ENCODE peak calls at places on chromosomes 13 and 19, in four cellular contexts. W, S, M and X are unnamed samples.

GRCh38 chr13:46403851-46404731 is 17.0 kb upstream of the RUBCNL start:
- DNase-seq in W (no peak), S (no peak), M (no peak), X (no peak)

GRCh38 chr19:32691952-32692726 is 518 bp downstream of the NUDT19 start:
- DNase-seq in M (peak), W (no peak), S (peak), X (peak)

GRCh38 chr19:49645592-49645991 is 3.6 kb downstream of the SCAF1 start:
- DNase-seq in S (no peak), W (no peak), M (no peak), X (no peak)

GRCh38 chr13:109172099-109172498 is 542.7 kb downstream of the MYO16 start:
- DNase-seq in M (no peak), W (no peak), S (no peak), X (no peak)

GRCh38 chr13:107964356-107964755 is 251.0 kb downstream of the LIG4 start:
- DNase-seq in W (no peak), S (no peak), M (no peak), X (no peak)

GRCh38 chr13:31725841-31726240 is 13.5 kb upstream of the RXFP2 start:
- DNase-seq in S (no peak), M (no peak), W (no peak), X (no peak)

GRCh38 chr13:75621147-75621546 is 15.0 kb upstream of the LMO7 start:
- DNase-seq in W (no peak), S (no peak), M (no peak), X (no peak)

GRCh38 chr19:1307320-1307719 is 21.6 kb downstream of the EFNA2 start:
- DNase-seq in M (no peak), S (peak), W (no peak), X (no peak)

GRCh38 chr13:43329702-43330101 is 306.3 kb downstream of the DNAJC15 start:
- DNase-seq in W (no peak), M (no peak), S (no peak), X (no peak)

GRCh38 chr13:77143325-77143907 is 116.5 kb upstream of the FBXL3 start:
- DNase-seq in W (no peak), M (no peak), S (no peak), X (no peak)

GRCh38 chr19:11722414-11722813 is 16.3 kb downstream of the ZNF823 start:
- DNase-seq in M (no peak), S (no peak), W (no peak), X (peak)

GRCh38 chr13:30017880-30018279 is 167.5 kb upstream of the UBL3 start:
- DNase-seq in M (no peak), W (no peak), S (no peak), X (no peak)

GRCh38 chr13:50914301-50914700 is 4.7 kb downstream of the RNASEH2B start:
- DNase-seq in M (no peak), S (no peak), W (no peak), X (peak)

GRCh38 chr13:99083976-99084375 is 106.1 kb upstream of the DOCK9 start:
- DNase-seq in W (no peak), S (no peak), M (no peak), X (no peak)

GRCh38 chr13:76300688-76301087 is 585.5 kb downstream of the KCTD12 start:
- DNase-seq in M (no peak), S (no peak), W (no peak), X (no peak)

GRCh38 chr13:42028113-42028799 is 20.2 kb upstream of the DGKH start:
- DNase-seq in M (no peak), S (no peak), W (no peak), X (no peak)

GRCh38 chr13:111598751-111599150 is 278.3 kb downstream of the TEX29 start:
- DNase-seq in M (no peak), W (no peak), S (no peak), X (no peak)

GRCh38 chr13:99894835-99895427 is 76.6 kb downstream of the ZIC5 start:
- DNase-seq in W (no peak), M (no peak), S (no peak), X (no peak)

GRCh38 chr13:44840131-44840530 is 149.1 kb downstream of the NUFIP1 start:
- DNase-seq in W (no peak), S (no peak), M (no peak), X (no peak)

GRCh38 chr13:113616281-113616906 is 31.8 kb downstream of the TFDP1 start:
- DNase-seq in W (no peak), M (no peak), S (no peak), X (no peak)

GRCh38 chr13:89694471-89694870 is 1653.0 kb upstream of the MIR17HG start:
- DNase-seq in M (no peak), W (no peak), S (no peak), X (no peak)

GRCh38 chr19:55075366-55075998 is at the start of gene EPS8L1:
- DNase-seq in S (no peak), M (no peak), W (no peak), X (no peak)

GRCh38 chr13:21137696-21138095 is 38.7 kb downstream of the SKA3 start:
- DNase-seq in W (no peak), M (no peak), S (no peak), X (no peak)

GRCh38 chr13:106114981-106115554 is 420.4 kb downstream of the EFNB2 start:
- DNase-seq in M (no peak), S (no peak), W (no peak), X (no peak)

GRCh38 chr19:1253514-1254080 is 5.2 kb downstream of the MIDN start:
- DNase-seq in M (no peak), S (peak), W (no peak), X (peak)

GRCh38 chr19:35756373-35757230 is at the start of gene HSPB6:
- DNase-seq in M (peak), S (peak), W (peak), X (peak)
- TF ChIP-seq POLR2A in M (peak), S (peak), W (peak), X (no peak)

GRCh38 chr19:8310342-8311055 is 2.3 kb upstream of the CD320 start:
- DNase-seq in M (no peak), W (peak), S (peak), X (no peak)

GRCh38 chr19:8307400-8307964 is 676 bp downstream of the CD320 start:
- DNase-seq in M (peak), S (no peak), W (no peak), X (no peak)

GRCh38 chr19:8306235-8307054 is 1.7 kb downstream of the CD320 start:
- DNase-seq in M (peak), W (peak), S (peak), X (no peak)

GRCh38 chr19:8308891-8309291 is 733 bp upstream of the CD320 start:
- DNase-seq in S (peak), W (peak), M (peak), X (no peak)

DNA sequence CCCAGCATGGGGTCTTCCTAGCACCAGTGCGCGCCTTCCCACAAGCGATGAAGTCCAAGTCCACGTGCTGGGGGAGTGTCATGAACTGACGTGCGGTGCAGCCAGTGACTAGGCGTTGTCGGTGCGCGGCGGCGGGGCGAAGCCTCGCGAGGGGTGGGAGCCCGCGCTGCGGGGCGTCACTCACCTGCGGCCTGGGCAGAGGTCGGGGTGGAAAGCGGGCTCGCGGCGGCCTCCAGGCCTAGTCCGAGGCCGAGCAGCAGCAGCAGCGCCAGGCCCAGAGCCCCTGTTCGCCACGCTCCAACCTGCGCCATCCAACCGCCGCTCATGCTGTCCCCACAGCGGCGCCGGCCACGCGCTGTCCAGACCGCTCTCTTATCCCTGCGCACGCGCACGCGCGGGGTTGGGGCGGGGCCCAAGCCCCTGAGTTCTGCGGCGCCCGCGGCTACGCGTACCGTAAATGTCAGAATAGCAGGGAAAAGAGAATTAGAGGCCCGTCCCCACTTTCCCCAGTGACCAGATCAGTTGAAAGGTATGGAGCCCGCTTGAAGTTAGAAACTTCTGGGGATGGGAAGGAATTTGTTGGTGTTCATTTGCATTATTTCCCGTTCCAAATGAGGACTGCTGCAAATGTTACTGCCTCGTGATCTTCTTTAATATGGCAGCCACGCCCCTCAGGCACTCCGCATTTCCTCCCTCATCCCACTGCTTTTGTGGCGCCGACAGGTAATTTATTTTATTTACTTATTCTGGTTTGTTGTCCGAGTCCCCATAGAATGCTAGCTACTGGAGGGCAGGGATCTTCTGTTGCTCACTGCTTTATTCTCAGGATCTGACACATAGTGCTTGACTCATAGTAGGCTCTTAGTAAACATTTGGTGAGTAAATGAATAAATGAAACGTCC is at the start of gene CD320:
- DNase-seq in S (peak), M (peak), W (peak), X (peak)
- TF ChIP-seq POLR2A in S (no peak), M (peak), W (peak), X (peak)

GRCh38 chr19:28486934-28487333 is 726.0 kb downstream of the UQCRFS1 start:
- DNase-seq in W (no peak), S (no peak), M (no peak), X (no peak)

GRCh38 chr19:28482221-28482620 is 730.7 kb downstream of the UQCRFS1 start:
- DNase-seq in M (no peak), W (no peak), S (no peak), X (no peak)

GRCh38 chr19:28485300-28485699 is 727.7 kb downstream of the UQCRFS1 start:
- DNase-seq in M (peak), W (no peak), S (no peak), X (peak)

GRCh38 chr19:28481674-28482073 is 731.3 kb downstream of the UQCRFS1 start:
- DNase-seq in W (no peak), S (no peak), M (no peak), X (no peak)

GRCh38 chr19:28483197-28483596 is 729.8 kb downstream of the UQCRFS1 start:
- DNase-seq in M (no peak), S (no peak), W (no peak), X (no peak)
- TF ChIP-seq POLR2A in M (no peak), S (no peak), W (no peak), X (no peak)

GRCh38 chr19:18009412-18010066 is 1.6 kb downstream of the ARRDC2 start:
- DNase-seq in W (no peak), S (no peak), M (no peak), X (no peak)
- TF ChIP-seq POLR2A in W (no peak), S (no peak), M (no peak), X (no peak)

GRCh38 chr19:51887522-51888498 is at the start of gene ZNF577:
- DNase-seq in W (peak), S (peak), M (peak), X (peak)
- TF ChIP-seq POLR2A in W (peak), S (peak), M (no peak), X (peak)

GRCh38 chr13:48012668-48013067 is 11.6 kb upstream of the SUCLA2 start:
- DNase-seq in S (no peak), W (no peak), M (no peak), X (no peak)
- TF ChIP-seq POLR2A in S (no peak), W (no peak), M (no peak), X (no peak)

GRCh38 chr19:4952945-4953344 is 16.0 kb upstream of the KDM4B start:
- DNase-seq in S (no peak), M (no peak), W (no peak), X (no peak)
- TF ChIP-seq POLR2A in S (no peak), M (no peak), W (no peak), X (no peak)

GRCh38 chr19:42284641-42285341 is 15.7 kb downstream of the CIC start:
- DNase-seq in M (no peak), W (peak), S (peak), X (no peak)

GRCh38 chr19:42282810-42283247 is 13.8 kb downstream of the CIC start:
- DNase-seq in S (no peak), M (no peak), W (no peak), X (no peak)

GRCh38 chr19:42283248-42284065 is 14.4 kb downstream of the CIC start:
- DNase-seq in M (peak), W (peak), S (peak), X (peak)

GRCh38 chr19:42285546-42285945 is 16.4 kb upstream of the PRR19 start:
- DNase-seq in M (no peak), W (no peak), S (peak), X (peak)

GRCh38 chr19:42284066-42284501 is 15.0 kb downstream of the CIC start:
- DNase-seq in S (peak), W (peak), M (peak), X (peak)
- TF ChIP-seq POLR2A in S (peak), W (peak), M (no peak), X (no peak)

GRCh38 chr19:13118424-13119193 is 545 bp downstream of the NACC1 start:
- DNase-seq in M (peak), W (peak), S (peak), X (peak)
- TF ChIP-seq POLR2A in M (no peak), W (no peak), S (no peak), X (no peak)

GRCh38 chr13:48403929-48404328 is 9.0 kb downstream of the LPAR6 start:
- DNase-seq in S (no peak), M (no peak), W (no peak), X (no peak)

GRCh38 chr13:48404952-48405351 is 8.0 kb downstream of the LPAR6 start:
- DNase-seq in S (no peak), M (no peak), W (no peak), X (no peak)

GRCh38 chr13:48401480-48401879 is 11.4 kb downstream of the LPAR6 start:
- DNase-seq in S (no peak), W (no peak), M (no peak), X (no peak)

GRCh38 chr13:48402325-48402962 is 10.5 kb downstream of the LPAR6 start:
- DNase-seq in S (no peak), M (no peak), W (no peak), X (no peak)

GRCh38 chr13:48403151-48403631 is 9.7 kb downstream of the LPAR6 start:
- DNase-seq in W (no peak), S (no peak), M (no peak), X (no peak)
- TF ChIP-seq POLR2A in W (peak), S (no peak), M (peak), X (no peak)